ENCODE peak calls at places on chromosomes 16 and 17, in five cellular contexts. K is Peyer's patch, T is thoracic aorta, X is body of pancreas, A is HCT116. M is an unnamed sample. For H3K4me1, the result is how much of the 10 kb centered on the place peaks cover.

GRCh38 chr17:73706428-73706827 is 62.2 kb upstream of the SDK2 start:
- DNase-seq in K (no peak), T (no peak), X (no peak), A (no peak), M (no peak)

GRCh38 chr16:15777533-15778203 is 79.2 kb downstream of the MYH11 start:
- DNase-seq in K (no peak), T (no peak), X (peak), A (peak), M (peak)

GRCh38 chr17:7095642-7096041 is 15.6 kb upstream of the CLEC10A start:
- DNase-seq in K (no peak), T (no peak), X (no peak), A (no peak), M (no peak)

GRCh38 chr16:55942821-55943220 is 67.6 kb upstream of the CES5A start:
- DNase-seq in K (no peak), T (no peak), X (no peak), A (no peak), M (no peak)

GRCh38 chr17:45129426-45129939 is 2.8 kb downstream of the PLCD3 start:
- DNase-seq in K (no peak), T (no peak), X (peak), A (no peak), M (no peak)

GRCh38 chr16:83458612-83459011 is 349.2 kb upstream of the HSBP1 start:
- DNase-seq in K (no peak), T (no peak), X (no peak), A (no peak), M (no peak)

GRCh38 chr17:18235743-18236256 is 10.4 kb downstream of the LLGL1 start:
- DNase-seq in K (no peak), T (no peak), X (no peak), A (no peak), M (no peak)

GRCh38 chr16:58157239-58157638 is 28.1 kb upstream of the CFAP20 start:
- DNase-seq in K (no peak), T (no peak), X (no peak), A (no peak), M (no peak)

GRCh38 chr17:71975998-71976649 is 144.7 kb upstream of the SOX9 start:
- DNase-seq in K (peak), T (peak), X (peak), A (no peak), M (no peak)

GRCh38 chr17:12693640-12694039 is 27.9 kb downstream of the MYOCD start:
- DNase-seq in K (no peak), T (no peak), X (no peak), A (no peak), M (no peak)

GRCh38 chr16:2004795-2005517 is 4.7 kb downstream of the ZNF598 start:
- DNase-seq in K (no peak), T (no peak), X (peak), A (no peak), M (no peak)

GRCh38 chr16:54236761-54237160 is 49.8 kb downstream of the IRX3 start:
- DNase-seq in K (no peak), T (no peak), X (no peak), A (no peak), M (no peak)

GRCh38 chr17:81859906-81860755 is at the start of gene P4HB:
- DNase-seq in K (no peak), T (no peak), X (no peak), A (no peak), M (no peak)

GRCh38 chr17:60695960-60696359 is 18.3 kb downstream of the BCAS3 start:
- DNase-seq in K (no peak), T (no peak), X (no peak), A (no peak), M (no peak)

GRCh38 chr17:20852541-20853370 is 190.1 kb downstream of the USP22 start:
- DNase-seq in K (peak), T (no peak), X (peak), A (no peak), M (no peak)

GRCh38 chr16:69017036-69017783 is 88.2 kb upstream of the HAS3 start:
- DNase-seq in K (no peak), T (no peak), X (no peak), A (peak), M (no peak)

GRCh38 chr16:69880640-69881133 is 70.4 kb upstream of the CLEC18A start:
- DNase-seq in K (no peak), T (no peak), X (no peak), A (no peak), M (no peak)

GRCh38 chr17:9367186-9367585 is 208.4 kb downstream of the STX8 start:
- DNase-seq in K (no peak), T (no peak), X (no peak), A (no peak), M (no peak)

GRCh38 chr16:83176802-83177201 is 550.0 kb downstream of the CDH13 start:
- DNase-seq in K (no peak), T (no peak), X (no peak), A (no peak), M (no peak)

GRCh38 chr16:31471875-31472558 is at the start of gene TGFB1I1:
- DNase-seq in K (peak), T (no peak), X (no peak), A (no peak), M (no peak)

GRCh38 chr16:82231021-82231787 is 61.2 kb upstream of the MPHOSPH6 start:
- DNase-seq in K (no peak), T (no peak), X (peak), A (no peak), M (peak)

GRCh38 chr16:8855051-8855786 is 13.6 kb downstream of the CARHSP1 start:
- DNase-seq in K (no peak), T (no peak), X (no peak), A (no peak), M (no peak)

GRCh38 chr16:86585821-86586611 is 7.7 kb downstream of the FOXL1 start:
- DNase-seq in K (no peak), T (no peak), X (no peak), A (no peak), M (no peak)

GRCh38 chr16:31188450-31189411 is 8.8 kb downstream of the FUS start:
- DNase-seq in K (no peak), T (no peak), X (no peak), A (no peak), M (no peak)

GRCh38 chr16:23384878-23385277 is 68.1 kb downstream of the COG7 start:
- DNase-seq in K (no peak), T (no peak), X (no peak), A (no peak), M (no peak)

GRCh38 chr16:24409045-24409444 is 130.3 kb upstream of the RBBP6 start:
- DNase-seq in K (no peak), T (no peak), X (no peak), A (peak), M (no peak)

GRCh38 chr16:23795369-23795768 is 40.4 kb upstream of the PRKCB start:
- DNase-seq in K (peak), T (no peak), X (no peak), A (no peak), M (peak)

GRCh38 chr17:307295-307691 is 45.3 kb downstream of the RPH3AL start:
- DNase-seq in K (no peak), T (no peak), X (peak), A (no peak), M (no peak)

GRCh38 chr16:2969545-2970521 is 685 bp downstream of the PAQR4 start:
- DNase-seq in K (peak), T (no peak), X (peak), A (no peak), M (peak)

GRCh38 chr16:77916111-77916510 is 106.2 kb upstream of the CLEC3A start:
- DNase-seq in K (no peak), T (no peak), X (no peak), A (no peak), M (no peak)

GRCh38 chr17:61157246-61157887 is 242.3 kb upstream of the TBX2 start:
- DNase-seq in K (no peak), T (no peak), X (peak), A (no peak), M (no peak)

GRCh38 chr17:60941028-60941427 is 263.4 kb downstream of the BCAS3 start:
- DNase-seq in K (peak), T (peak), X (peak), A (no peak), M (peak)

GRCh38 chr16:57540387-57540786 is 2.1 kb upstream of the ADGRG5 start:
- DNase-seq in K (no peak), T (no peak), X (no peak), A (no peak), M (no peak)

GRCh38 chr17:74822329-74823175 is 37.1 kb downstream of the GRIN2C start:
- DNase-seq in K (no peak), T (no peak), X (no peak), A (no peak), M (no peak)

GRCh38 chr16:21260870-21261791 is 17.0 kb downstream of the CRYM start:
- DNase-seq in K (peak), T (no peak), X (peak), A (peak), M (peak)

GRCh38 chr16:77043076-77043475 is 147.9 kb upstream of the MON1B start:
- DNase-seq in K (no peak), T (no peak), X (no peak), A (peak), M (no peak)

GRCh38 chr17:7438050-7438614 is 1.2 kb upstream of the FGF11 start:
- DNase-seq in K (peak), T (no peak), X (peak), A (no peak), M (peak)

DNA sequence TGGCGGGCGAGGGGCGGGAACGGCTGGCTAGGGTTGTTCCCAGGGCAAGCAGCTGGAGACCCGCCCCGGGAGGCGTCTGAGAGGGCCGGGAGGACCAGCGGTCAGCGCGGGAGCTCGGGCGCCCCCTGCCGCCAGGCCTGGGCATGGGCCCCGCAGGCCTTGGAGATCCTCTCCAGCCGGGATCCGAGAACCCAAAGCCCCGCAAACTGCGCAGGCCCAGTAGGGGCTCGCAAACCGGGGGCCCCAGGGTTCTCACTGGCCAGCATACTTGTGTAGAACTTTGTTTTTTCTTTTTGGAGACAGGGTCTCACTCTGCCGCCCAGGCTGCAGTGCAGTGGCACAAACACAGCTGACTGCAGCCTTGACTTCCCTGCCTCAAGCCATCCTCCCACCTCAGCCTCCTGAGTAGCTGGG is 20.8 kb upstream of the ZNF423 start:
- DNase-seq in K (peak), T (no peak), X (peak), A (no peak), M (peak)
- H3K4me3 ChIP-seq in K (peak), T (peak), X (no peak), A (no peak), M (no peak)

GRCh38 chr16:48358419-48358818 is 26.8 kb downstream of the SIAH1 start:
- DNase-seq in K (no peak), T (no peak), X (no peak), A (no peak), M (no peak)
- H3K4me1 ChIP-seq in K (under half), T (under half), X (under half), A (under half), M (under half)

GRCh38 chr17:2433696-2434095 is 32.8 kb upstream of the MNT start:
- DNase-seq in K (no peak), T (no peak), X (no peak), A (no peak), M (no peak)

GRCh38 chr17:2436516-2436915 is 35.7 kb upstream of the MNT start:
- DNase-seq in K (no peak), T (no peak), X (peak), A (no peak), M (no peak)

GRCh38 chr17:2435181-2435741 is 34.4 kb upstream of the MNT start:
- DNase-seq in K (no peak), T (no peak), X (peak), A (no peak), M (no peak)

GRCh38 chr17:2438823-2439222 is 38.0 kb upstream of the MNT start:
- DNase-seq in K (no peak), T (no peak), X (no peak), A (no peak), M (no peak)

GRCh38 chr17:2435852-2436251 is 35.0 kb upstream of the MNT start:
- DNase-seq in K (no peak), T (no peak), X (peak), A (no peak), M (no peak)
- H3K4me3 ChIP-seq in K (no peak), T (no peak), X (no peak), A (no peak), M (no peak)

GRCh38 chr17:19716108-19717030 is at the start of gene SLC47A2:
- DNase-seq in K (peak), T (no peak), X (no peak), A (no peak), M (no peak)

GRCh38 chr17:19717031-19717360 is 612 bp upstream of the SLC47A2 start:
- DNase-seq in K (no peak), T (no peak), X (no peak), A (no peak), M (no peak)

GRCh38 chr17:19718613-19719364 is 2.4 kb upstream of the SLC47A2 start:
- DNase-seq in K (peak), T (no peak), X (peak), A (no peak), M (peak)

GRCh38 chr17:19718041-19718612 is 1.7 kb upstream of the SLC47A2 start:
- DNase-seq in K (peak), T (no peak), X (no peak), A (no peak), M (no peak)

DNA sequence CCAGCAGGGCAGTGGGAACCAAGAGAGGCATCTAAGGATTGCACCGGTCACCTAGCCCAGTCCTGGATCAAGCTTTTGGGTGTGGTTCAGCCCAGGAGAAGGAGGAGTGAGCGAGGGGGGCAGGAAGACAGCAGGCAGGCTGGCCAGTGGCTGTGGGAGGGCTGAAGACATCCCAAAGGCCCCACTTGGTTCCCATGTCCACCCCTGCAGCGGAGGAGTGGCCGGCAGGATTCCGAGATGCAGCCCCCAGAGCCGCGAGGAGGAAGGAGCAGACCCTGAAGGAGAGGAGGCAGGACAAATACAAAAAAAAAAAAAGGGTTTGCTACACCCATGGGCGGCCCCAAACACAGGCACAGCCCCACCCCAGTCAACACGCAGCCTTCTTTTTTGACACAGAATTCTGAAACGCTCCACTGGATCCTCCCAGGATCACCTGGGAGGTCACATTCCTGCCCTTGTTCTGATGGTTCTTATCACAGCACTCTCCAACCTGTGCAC is 1.1 kb upstream of the SLC47A2 start:
- DNase-seq in K (no peak), T (no peak), X (no peak), A (no peak), M (no peak)
- H3K4me1 ChIP-seq in K (under half), T (under half), X (under half), A (under half), M (under half)

GRCh38 chr17:40309938-40310510 is 1.0 kb downstream of the RARA start:
- DNase-seq in K (peak), T (no peak), X (no peak), A (no peak), M (no peak)
- H3K4me3 ChIP-seq in K (peak), T (no peak), X (no peak), A (no peak), M (no peak)

GRCh38 chr16:12082207-12082606 is 105.7 kb downstream of the SNX29 start:
- DNase-seq in K (peak), T (no peak), X (no peak), A (no peak), M (no peak)

GRCh38 chr16:12083625-12084024 is 107.1 kb downstream of the SNX29 start:
- DNase-seq in K (peak), T (no peak), X (no peak), A (no peak), M (no peak)

GRCh38 chr16:12079411-12079965 is 103.0 kb downstream of the SNX29 start:
- DNase-seq in K (peak), T (no peak), X (no peak), A (no peak), M (no peak)

GRCh38 chr16:12081048-12081404 is 104.5 kb downstream of the SNX29 start:
- DNase-seq in K (peak), T (no peak), X (no peak), A (no peak), M (no peak)

GRCh38 chr16:12078405-12079245 is 102.1 kb downstream of the SNX29 start:
- DNase-seq in K (peak), T (no peak), X (no peak), A (no peak), M (no peak)
- H3K4me1 ChIP-seq in K (under half), T (under half), X (under half), A (under half), M (under half)

GRCh38 chr16:88803264-88803987 is at the start of gene CDT1:
- DNase-seq in K (peak), T (no peak), X (peak), A (peak), M (peak)

GRCh38 chr16:88805340-88805715 is 1.7 kb downstream of the CDT1 start:
- DNase-seq in K (no peak), T (no peak), X (no peak), A (no peak), M (no peak)

GRCh38 chr16:88804552-88805339 is 1.2 kb downstream of the CDT1 start:
- DNase-seq in K (no peak), T (no peak), X (no peak), A (no peak), M (peak)

GRCh38 chr16:88805887-88806393 is 2.4 kb downstream of the CDT1 start:
- DNase-seq in K (no peak), T (no peak), X (no peak), A (no peak), M (no peak)

GRCh38 chr16:88804173-88804551 is 573 bp downstream of the CDT1 start:
- DNase-seq in K (no peak), T (no peak), X (no peak), A (no peak), M (no peak)
- H3K4me3 ChIP-seq in K (peak), T (peak), X (no peak), A (peak), M (no peak)

DNA sequence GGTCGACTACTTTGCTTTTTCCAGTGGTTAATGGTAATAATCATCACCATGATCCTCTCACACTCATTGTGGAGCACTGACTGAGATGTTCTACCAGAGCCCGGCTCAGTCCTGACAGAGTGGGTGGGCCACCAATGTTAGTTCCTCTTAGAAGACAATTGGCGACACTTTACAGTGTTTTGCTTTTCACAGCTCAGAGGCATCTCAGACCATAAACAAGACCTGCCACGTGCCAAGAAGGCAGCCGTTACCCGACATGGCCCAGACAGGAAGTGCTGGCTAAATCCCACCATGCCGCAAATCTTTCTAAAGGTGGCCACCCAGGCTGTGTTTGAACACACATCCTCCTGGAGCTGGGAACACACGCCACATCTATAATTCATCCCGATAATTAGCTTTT is 103.7 kb downstream of the XYLT1 start:
- DNase-seq in K (peak), T (no peak), X (no peak), A (no peak), M (no peak)
- H3K4me1 ChIP-seq in K (under half), T (under half), X (under half), A (under half), M (under half)

GRCh38 chr17:35371934-35372333 is 1.5 kb downstream of the SLFN11 start:
- DNase-seq in K (no peak), T (no peak), X (no peak), A (no peak), M (no peak)
- H3K4me3 ChIP-seq in K (no peak), T (peak), X (no peak), A (no peak), M (no peak)